ENCODE peak calls at places on chromosomes 5 and 9, in eight cellular contexts. One of them, this sample, is unnamed.

GRCh38 chr5:103333376-103333775 is 74.8 kb downstream of the MACIR start:
- DNase-seq in globus pallidus: no peak
- DNase-seq in left colon: no peak
- DNase-seq in keratinocyte: no peak
- DNase-seq in choroid plexus epithelial cell: no peak
- DNase-seq in breast epithelium: no peak
- DNase-seq in stimulated activated CD8-positive, alpha-beta memory T cell treated with anti-CD3 and anti-CD28 coated beads, Interleukin-7, amount 100 ng/mL, for 24 hours: no peak
- DNase-seq in T follicular helper cell: no peak
- DNase-seq in this sample: no peak

GRCh38 chr5:28473531-28474107 is 1435.2 kb upstream of the CDH9 start:
- DNase-seq in globus pallidus: no peak
- DNase-seq in left colon: no peak
- DNase-seq in keratinocyte: no peak
- DNase-seq in choroid plexus epithelial cell: peak
- DNase-seq in breast epithelium: no peak
- DNase-seq in stimulated activated CD8-positive, alpha-beta memory T cell treated with anti-CD3 and anti-CD28 coated beads, Interleukin-7, amount 100 ng/mL, for 24 hours: no peak
- DNase-seq in T follicular helper cell: no peak
- DNase-seq in this sample: no peak

GRCh38 chr9:133049043-133049442 is 12.7 kb upstream of the CEL start:
- DNase-seq in globus pallidus: no peak
- DNase-seq in left colon: no peak
- DNase-seq in keratinocyte: no peak
- DNase-seq in choroid plexus epithelial cell: no peak
- DNase-seq in breast epithelium: no peak
- DNase-seq in stimulated activated CD8-positive, alpha-beta memory T cell treated with anti-CD3 and anti-CD28 coated beads, Interleukin-7, amount 100 ng/mL, for 24 hours: no peak
- DNase-seq in T follicular helper cell: no peak
- DNase-seq in this sample: no peak

GRCh38 chr5:151800527-151800926 is 28.8 kb downstream of the G3BP1 start:
- DNase-seq in globus pallidus: no peak
- DNase-seq in left colon: no peak
- DNase-seq in keratinocyte: no peak
- DNase-seq in choroid plexus epithelial cell: no peak
- DNase-seq in breast epithelium: no peak
- DNase-seq in stimulated activated CD8-positive, alpha-beta memory T cell treated with anti-CD3 and anti-CD28 coated beads, Interleukin-7, amount 100 ng/mL, for 24 hours: no peak
- DNase-seq in T follicular helper cell: no peak
- DNase-seq in this sample: no peak

GRCh38 chr9:36276840-36277239 is 18.6 kb upstream of the GNE start:
- DNase-seq in globus pallidus: no peak
- DNase-seq in left colon: peak
- DNase-seq in keratinocyte: no peak
- DNase-seq in choroid plexus epithelial cell: peak
- DNase-seq in breast epithelium: no peak
- DNase-seq in stimulated activated CD8-positive, alpha-beta memory T cell treated with anti-CD3 and anti-CD28 coated beads, Interleukin-7, amount 100 ng/mL, for 24 hours: no peak
- DNase-seq in T follicular helper cell: no peak
- DNase-seq in this sample: no peak

GRCh38 chr5:164052536-164053090 is 547.2 kb downstream of the MAT2B start:
- DNase-seq in globus pallidus: no peak
- DNase-seq in left colon: no peak
- DNase-seq in keratinocyte: no peak
- DNase-seq in choroid plexus epithelial cell: peak
- DNase-seq in breast epithelium: no peak
- DNase-seq in stimulated activated CD8-positive, alpha-beta memory T cell treated with anti-CD3 and anti-CD28 coated beads, Interleukin-7, amount 100 ng/mL, for 24 hours: no peak
- DNase-seq in T follicular helper cell: no peak
- DNase-seq in this sample: no peak

GRCh38 chr5:32443541-32444190 is 874 bp downstream of the ZFR start:
- DNase-seq in globus pallidus: peak
- DNase-seq in left colon: peak
- DNase-seq in keratinocyte: no peak
- DNase-seq in choroid plexus epithelial cell: peak
- DNase-seq in breast epithelium: peak
- DNase-seq in stimulated activated CD8-positive, alpha-beta memory T cell treated with anti-CD3 and anti-CD28 coated beads, Interleukin-7, amount 100 ng/mL, for 24 hours: peak
- DNase-seq in T follicular helper cell: peak
- DNase-seq in this sample: peak

GRCh38 chr9:4959028-4959427 is 26.0 kb upstream of the JAK2 start:
- DNase-seq in globus pallidus: no peak
- DNase-seq in left colon: no peak
- DNase-seq in keratinocyte: no peak
- DNase-seq in choroid plexus epithelial cell: no peak
- DNase-seq in breast epithelium: no peak
- DNase-seq in stimulated activated CD8-positive, alpha-beta memory T cell treated with anti-CD3 and anti-CD28 coated beads, Interleukin-7, amount 100 ng/mL, for 24 hours: no peak
- DNase-seq in T follicular helper cell: no peak
- DNase-seq in this sample: no peak

GRCh38 chr5:139461698-139462097 is 845 bp downstream of the ECSCR start:
- DNase-seq in globus pallidus: no peak
- DNase-seq in left colon: no peak
- DNase-seq in keratinocyte: no peak
- DNase-seq in choroid plexus epithelial cell: peak
- DNase-seq in breast epithelium: no peak
- DNase-seq in stimulated activated CD8-positive, alpha-beta memory T cell treated with anti-CD3 and anti-CD28 coated beads, Interleukin-7, amount 100 ng/mL, for 24 hours: no peak
- DNase-seq in T follicular helper cell: no peak
- DNase-seq in this sample: no peak

GRCh38 chr5:122164070-122164435 is 34.7 kb downstream of the ZNF474 start:
- DNase-seq in globus pallidus: no peak
- DNase-seq in left colon: no peak
- DNase-seq in keratinocyte: no peak
- DNase-seq in choroid plexus epithelial cell: no peak
- DNase-seq in breast epithelium: no peak
- DNase-seq in stimulated activated CD8-positive, alpha-beta memory T cell treated with anti-CD3 and anti-CD28 coated beads, Interleukin-7, amount 100 ng/mL, for 24 hours: no peak
- DNase-seq in T follicular helper cell: no peak
- DNase-seq in this sample: no peak

GRCh38 chr9:114409842-114410241 is 22.1 kb upstream of the AKNA start:
- DNase-seq in globus pallidus: no peak
- DNase-seq in left colon: no peak
- DNase-seq in keratinocyte: no peak
- DNase-seq in choroid plexus epithelial cell: no peak
- DNase-seq in breast epithelium: no peak
- DNase-seq in stimulated activated CD8-positive, alpha-beta memory T cell treated with anti-CD3 and anti-CD28 coated beads, Interleukin-7, amount 100 ng/mL, for 24 hours: no peak
- DNase-seq in T follicular helper cell: no peak
- DNase-seq in this sample: no peak

GRCh38 chr5:130109152-130109551 is 204.9 kb downstream of the CHSY3 start:
- DNase-seq in globus pallidus: peak
- DNase-seq in left colon: no peak
- DNase-seq in keratinocyte: no peak
- DNase-seq in choroid plexus epithelial cell: peak
- DNase-seq in breast epithelium: no peak
- DNase-seq in stimulated activated CD8-positive, alpha-beta memory T cell treated with anti-CD3 and anti-CD28 coated beads, Interleukin-7, amount 100 ng/mL, for 24 hours: no peak
- DNase-seq in T follicular helper cell: no peak
- DNase-seq in this sample: peak

GRCh38 chr5:124057161-124057814 is 545.3 kb downstream of the CSNK1G3 start:
- DNase-seq in globus pallidus: peak
- DNase-seq in left colon: peak
- DNase-seq in keratinocyte: no peak
- DNase-seq in choroid plexus epithelial cell: peak
- DNase-seq in breast epithelium: peak
- DNase-seq in stimulated activated CD8-positive, alpha-beta memory T cell treated with anti-CD3 and anti-CD28 coated beads, Interleukin-7, amount 100 ng/mL, for 24 hours: no peak
- DNase-seq in T follicular helper cell: no peak
- DNase-seq in this sample: no peak